ENCODE peak calls at places on chromosomes 4 and X, in seven cellular contexts. L, F, A, X, D, Q and Z are unnamed samples.

GRCh38 chr4:148238086-148238485 is 204.1 kb downstream of the NR3C2 start:
- DNase-seq in L (peak), F (no peak), A (no peak), X (no peak), D (no peak), Q (peak), Z (no peak)

GRCh38 chrX:100409316-100410082 is 574 bp downstream of the PCDH19 start:
- DNase-seq in L (no peak), F (no peak), A (no peak), X (no peak), D (peak), Q (no peak), Z (no peak)

GRCh38 chr4:151717271-151717670 is 43.5 kb downstream of the GATB start:
- DNase-seq in L (no peak), F (no peak), A (no peak), X (no peak), D (no peak), Q (no peak), Z (no peak)

GRCh38 chr4:10118355-10119004 is 1.9 kb upstream of the WDR1 start:
- DNase-seq in L (no peak), F (no peak), A (no peak), X (no peak), D (no peak), Q (no peak), Z (no peak)

GRCh38 chrX:103540145-103540544 is 20.9 kb upstream of the RAB40A start:
- DNase-seq in L (peak), F (no peak), A (no peak), X (peak), D (no peak), Q (peak), Z (no peak)

GRCh38 chr4:3016839-3017410 is 53.6 kb downstream of the GRK4 start:
- DNase-seq in L (no peak), F (no peak), A (no peak), X (no peak), D (no peak), Q (no peak), Z (no peak)

GRCh38 chr4:73770917-73771316 is 30.5 kb downstream of the CXCL8 start:
- DNase-seq in L (no peak), F (no peak), A (no peak), X (no peak), D (no peak), Q (no peak), Z (no peak)

GRCh38 chr4:6773106-6773505 is 9.4 kb upstream of the KIAA0232 start:
- DNase-seq in L (peak), F (no peak), A (no peak), X (peak), D (no peak), Q (peak), Z (no peak)

GRCh38 chr4:38872620-38873019 is 5.0 kb downstream of the FAM114A1 start:
- DNase-seq in L (peak), F (no peak), A (no peak), X (peak), D (no peak), Q (peak), Z (no peak)

GRCh38 chrX:46184749-46185148 is 360.5 kb downstream of the ZNF674 start:
- DNase-seq in L (no peak), F (no peak), A (no peak), X (no peak), D (no peak), Q (peak), Z (no peak)

GRCh38 chr4:105808459-105809041 is 86.7 kb upstream of the NPNT start:
- DNase-seq in L (peak), F (no peak), A (no peak), X (peak), D (no peak), Q (peak), Z (no peak)

GRCh38 chr4:28357985-28358384 is 1497.3 kb downstream of the STIM2 start:
- DNase-seq in L (peak), F (no peak), A (no peak), X (peak), D (peak), Q (peak), Z (no peak)

GRCh38 chr4:180059216-180059881 is 2183.9 kb upstream of the TENM3 start:
- DNase-seq in L (no peak), F (no peak), A (no peak), X (no peak), D (peak), Q (peak), Z (no peak)

GRCh38 chr4:76459291-76459723 is 24.3 kb downstream of the SHROOM3 start:
- DNase-seq in L (peak), F (no peak), A (no peak), X (peak), D (peak), Q (peak), Z (no peak)

GRCh38 chr4:94728056-94728766 is 29.5 kb upstream of the BMPR1B start:
- DNase-seq in L (peak), F (no peak), A (no peak), X (no peak), D (no peak), Q (peak), Z (no peak)

GRCh38 chrX:16606142-16606720 is 43.7 kb upstream of the S100G start:
- DNase-seq in L (no peak), F (no peak), A (no peak), X (no peak), D (no peak), Q (no peak), Z (no peak)

GRCh38 chrX:153583433-153583832 is 15.5 kb downstream of the CCNQ start:
- DNase-seq in L (no peak), F (no peak), A (no peak), X (no peak), D (no peak), Q (peak), Z (no peak)

GRCh38 chrX:119266364-119266995 is 30.4 kb downstream of the PGRMC1 start:
- DNase-seq in L (peak), F (no peak), A (no peak), X (peak), D (peak), Q (peak), Z (no peak)

GRCh38 chr4:602559-602942 is 22.8 kb upstream of the PDE6B start:
- DNase-seq in L (no peak), F (no peak), A (peak), X (no peak), D (peak), Q (peak), Z (no peak)

GRCh38 chrX:13597928-13598327 is 28.5 kb downstream of the EGFL6 start:
- DNase-seq in L (no peak), F (no peak), A (no peak), X (peak), D (no peak), Q (peak), Z (no peak)

GRCh38 chr4:122503214-122503613 is 46.7 kb upstream of the IL2 start:
- DNase-seq in L (no peak), F (no peak), A (no peak), X (no peak), D (no peak), Q (no peak), Z (no peak)

GRCh38 chr4:180810581-180810980 is 1432.6 kb upstream of the TENM3 start:
- DNase-seq in L (no peak), F (no peak), A (no peak), X (no peak), D (no peak), Q (no peak), Z (no peak)

GRCh38 chr4:24382381-24382780 is 202.0 kb downstream of the DHX15 start:
- DNase-seq in L (no peak), F (no peak), A (no peak), X (peak), D (no peak), Q (no peak), Z (no peak)

GRCh38 chr4:71553605-71554004 is 214.8 kb downstream of the SLC4A4 start:
- DNase-seq in L (peak), F (no peak), A (no peak), X (peak), D (peak), Q (peak), Z (no peak)

GRCh38 chrX:49165901-49166881 is 3.6 kb downstream of the MAGIX start:
- DNase-seq in L (peak), F (no peak), A (peak), X (peak), D (peak), Q (peak), Z (peak)

GRCh38 chr4:77235289-77235854 is 78.4 kb downstream of the CCNG2 start:
- DNase-seq in L (no peak), F (no peak), A (no peak), X (no peak), D (no peak), Q (no peak), Z (no peak)

GRCh38 chr4:106032851-106033286 is 137.6 kb downstream of the NPNT start:
- DNase-seq in L (peak), F (no peak), A (no peak), X (no peak), D (no peak), Q (peak), Z (no peak)

GRCh38 chr4:55568905-55569504 is 22.3 kb upstream of the CLOCK start:
- DNase-seq in L (no peak), F (no peak), A (no peak), X (no peak), D (no peak), Q (no peak), Z (no peak)

GRCh38 chr4:67134616-67135015 is 410.7 kb downstream of the CENPC start:
- DNase-seq in L (no peak), F (no peak), A (no peak), X (no peak), D (no peak), Q (no peak), Z (no peak)